ENCODE peak calls at places on chromosomes 16 and 17, in five cellular contexts. T, A, H, J and F are unnamed samples.

GRCh38 chr17:21263351-21263750 is 10.1 kb upstream of the NATD1 start:
- DNase-seq in J (no peak), H (no peak), A (no peak), T (no peak), F (no peak)

GRCh38 chr17:36650096-36650764 is 48.8 kb downstream of the MRM1 start:
- DNase-seq in H (no peak), T (no peak), J (no peak), A (no peak), F (no peak)

GRCh38 chr16:82891424-82891823 is 264.7 kb downstream of the CDH13 start:
- DNase-seq in J (no peak), H (no peak), A (no peak), T (no peak), F (no peak)

GRCh38 chr17:50177983-50178834 is 12.4 kb downstream of the SGCA start:
- DNase-seq in T (peak), A (peak), H (no peak), J (peak), F (peak)

GRCh38 chr16:67393790-67394270 is 532 bp upstream of the TPPP3 start:
- DNase-seq in H (no peak), T (no peak), A (no peak), J (no peak), F (no peak)

GRCh38 chr16:79067600-79067999 is 532.9 kb downstream of the MAF start:
- DNase-seq in T (no peak), A (no peak), H (no peak), J (no peak), F (no peak)

GRCh38 chr17:40303009-40303657 is 5.8 kb upstream of the RARA start:
- DNase-seq in J (peak), H (no peak), A (peak), T (peak), F (no peak)

GRCh38 chr16:79598341-79599181 is 2.0 kb downstream of the MAF start:
- DNase-seq in T (no peak), J (no peak), A (no peak), H (no peak), F (peak)

GRCh38 chr17:13575922-13576419 is 25.8 kb downstream of the HS3ST3A1 start:
- DNase-seq in H (no peak), A (no peak), T (no peak), J (no peak), F (peak)

GRCh38 chr17:76304226-76305134 is 3.6 kb downstream of the QRICH2 start:
- DNase-seq in A (no peak), J (no peak), H (no peak), T (no peak), F (no peak)

GRCh38 chr16:74867281-74867849 is 92.7 kb upstream of the FA2H start:
- DNase-seq in H (no peak), A (no peak), J (no peak), T (no peak), F (no peak)

GRCh38 chr17:6894206-6894528 is 62.6 kb upstream of the TEKT1 start:
- DNase-seq in T (no peak), J (no peak), A (no peak), H (no peak), F (peak)

DNA sequence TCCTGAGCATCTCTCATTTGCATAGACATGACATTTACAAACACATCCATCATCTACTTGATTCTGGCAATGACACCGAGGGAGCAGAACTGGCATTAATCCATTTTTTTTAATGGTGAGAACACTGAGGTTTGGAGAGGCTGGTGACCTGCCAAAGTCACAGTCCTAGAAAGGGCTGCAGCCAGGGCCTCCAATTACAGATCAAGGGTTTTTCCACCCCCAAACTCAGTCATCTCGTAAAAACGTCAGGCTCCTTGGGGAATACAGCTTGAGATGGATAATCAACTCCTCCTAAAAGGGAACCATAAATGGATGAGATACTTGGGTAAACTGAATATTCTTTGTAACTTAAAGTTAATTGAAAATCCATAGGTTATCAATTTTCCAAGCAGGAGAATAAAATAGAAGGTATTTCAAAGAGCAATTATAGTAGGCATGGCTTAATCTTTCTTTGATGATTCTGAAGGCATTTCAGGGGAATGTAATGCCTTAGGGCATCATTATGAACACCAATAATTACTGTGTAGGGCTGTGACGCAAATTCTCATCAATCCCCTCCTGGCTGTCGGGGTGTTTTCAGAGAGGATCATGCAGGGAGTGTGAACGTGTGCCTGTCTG is 9.5 kb upstream of the MEOX1 start:
- DNase-seq in J (no peak), T (no peak), A (no peak), H (peak), F (no peak)
- TF ChIP-seq ZNF274 in J (no peak), T (no peak), A (no peak), H (no peak), F (no peak)

GRCh38 chr17:81536299-81537290 is 8.4 kb downstream of the FSCN2 start:
- DNase-seq in J (peak), H (no peak), T (no peak), A (no peak), F (peak)
- TF ChIP-seq EZH2 in J (no peak), H (no peak), T (no peak), A (no peak), F (peak)

GRCh38 chr17:44921122-44921882 is 6.0 kb upstream of the GFAP start:
- DNase-seq in H (no peak), J (peak), A (no peak), T (no peak), F (peak)
- TF ChIP-seq ZNF274 in H (no peak), J (no peak), A (no peak), T (no peak), F (no peak)

GRCh38 chr16:68642436-68643064 is 2.6 kb upstream of the CDH3 start:
- DNase-seq in J (no peak), H (no peak), T (no peak), A (no peak), F (peak)
- TF ChIP-seq EZH2 in J (no peak), H (no peak), T (no peak), A (no peak), F (peak)